ENCODE peak calls at places on chromosomes 1 and 21, in nine cellular contexts. V is right cardiac atrium; Z is EL; N is GM20000; M is thoracic aorta; J is T-helper 9 cell; C is fibroblast of pulmonary artery; U is GM23338; B is CD4-positive, alpha-beta T cell. F is an unnamed sample.

GRCh38 chr1:43524804-43525203 is 5.9 kb upstream of the PTPRF start:
- DNase-seq in V (no peak), Z (no peak), N (no peak), M (no peak), J (no peak), C (no peak), U (no peak), B (no peak), F (no peak)

GRCh38 chr1:206025283-206025820 is 1.7 kb upstream of the CTSE start:
- DNase-seq in V (no peak), Z (no peak), N (no peak), M (no peak), J (no peak), C (no peak), U (no peak), B (no peak), F (no peak)

GRCh38 chr1:59901770-59902388 is 24.7 kb downstream of the CYP2J2 start:
- DNase-seq in V (no peak), Z (no peak), N (no peak), M (no peak), J (no peak), C (peak; percentile 22), U (no peak), B (no peak), F (peak; percentile 23)

GRCh38 chr1:193741228-193741627 is 554.8 kb upstream of the B3GALT2 start:
- DNase-seq in V (no peak), Z (no peak), N (no peak), M (no peak), J (no peak), C (no peak), U (peak; percentile 44), B (no peak), F (no peak)

GRCh38 chr1:48728599-48728998 is 48.1 kb downstream of the BEND5 start:
- DNase-seq in V (no peak), Z (no peak), N (no peak), M (no peak), J (no peak), C (no peak), U (no peak), B (no peak), F (no peak)

GRCh38 chr1:46983825-46984586 is 39.5 kb upstream of the CYP4X1 start:
- DNase-seq in V (no peak), Z (no peak), N (no peak), M (no peak), J (no peak), C (no peak), U (peak; percentile 41), B (no peak), F (peak; percentile 35)

GRCh38 chr21:45898028-45898350 is 83.6 kb upstream of the COL6A1 start:
- DNase-seq in V (peak; percentile 41), Z (no peak), N (no peak), M (no peak), J (no peak), C (no peak), U (no peak), B (no peak), F (no peak)

GRCh38 chr1:61851849-61852692 is 109.8 kb downstream of the PATJ start:
- DNase-seq in V (no peak), Z (peak; percentile 65), N (peak; percentile 45), M (no peak), J (no peak), C (peak; percentile 90), U (peak; percentile 78), B (no peak), F (peak; percentile 85)

GRCh38 chr1:185368313-185368712 is 51.3 kb upstream of the IVNS1ABP start:
- DNase-seq in V (no peak), Z (no peak), N (no peak), M (no peak), J (no peak), C (no peak), U (no peak), B (no peak), F (no peak)

GRCh38 chr21:43287111-43287973 is 118.5 kb downstream of the CRYAA start:
- DNase-seq in V (peak; percentile 9), Z (no peak), N (no peak), M (no peak), J (no peak), C (no peak), U (no peak), B (no peak), F (peak; percentile 37)

GRCh38 chr1:186481303-186481888 is 20.5 kb upstream of the PDC start:
- DNase-seq in V (no peak), Z (no peak), N (no peak), M (no peak), J (no peak), C (no peak), U (no peak), B (no peak), F (no peak)

GRCh38 chr1:9363061-9363471 is 70.4 kb downstream of the SPSB1 start:
- DNase-seq in V (peak; percentile 28), Z (no peak), N (no peak), M (no peak), J (no peak), C (no peak), U (no peak), B (no peak), F (no peak)

GRCh38 chr1:77834771-77835334 is 53.6 kb upstream of the NEXN start:
- DNase-seq in V (no peak), Z (peak; percentile 53), N (no peak), M (no peak), J (no peak), C (peak; percentile 88), U (peak; percentile 9), B (no peak), F (no peak)

GRCh38 chr1:201628490-201628889 is 89.6 kb downstream of the NAV1 start:
- DNase-seq in V (peak; percentile 79), Z (no peak), N (no peak), M (no peak), J (no peak), C (no peak), U (no peak), B (no peak), F (peak; percentile 62)

GRCh38 chr1:103111926-103112325 is 3.6 kb upstream of the COL11A1 start:
- DNase-seq in V (no peak), Z (peak; percentile 55), N (no peak), M (no peak), J (no peak), C (no peak), U (no peak), B (no peak), F (peak; percentile 30)

GRCh38 chr1:179883739-179884138 is 1.7 kb downstream of the TOR1AIP1 start:
- DNase-seq in V (no peak), Z (peak; percentile 18), N (peak; percentile 45), M (no peak), J (peak; percentile 49), C (no peak), U (peak; percentile 80), B (peak; percentile 73), F (no peak)

GRCh38 chr1:180720753-180721152 is 88.9 kb downstream of the XPR1 start:
- DNase-seq in V (no peak), Z (peak; percentile 17), N (no peak), M (no peak), J (no peak), C (no peak), U (no peak), B (no peak), F (peak; percentile 11)

GRCh38 chr1:199522936-199523335 is 504.6 kb upstream of the NR5A2 start:
- DNase-seq in V (no peak), Z (peak; percentile 35), N (no peak), M (no peak), J (no peak), C (peak; percentile 9), U (no peak), B (no peak), F (no peak)

GRCh38 chr1:29234471-29234870 is 1.9 kb upstream of the PTPRU start:
- DNase-seq in V (no peak), Z (no peak), N (no peak), M (no peak), J (no peak), C (no peak), U (no peak), B (no peak), F (no peak)

GRCh38 chr1:113388621-113389355 is 1.5 kb upstream of the MAGI3 start:
- DNase-seq in V (no peak), Z (peak; percentile 45), N (no peak), M (no peak), J (no peak), C (no peak), U (no peak), B (no peak), F (no peak)

GRCh38 chr1:29921741-29922140 is 685.4 kb downstream of the PTPRU start:
- DNase-seq in V (no peak), Z (no peak), N (no peak), M (no peak), J (no peak), C (no peak), U (no peak), B (no peak), F (no peak)

GRCh38 chr1:245939756-245940345 is 567.2 kb downstream of the SMYD3 start:
- DNase-seq in V (no peak), Z (no peak), N (no peak), M (no peak), J (no peak), C (no peak), U (peak; percentile 22), B (no peak), F (no peak)

GRCh38 chr1:182616130-182617074 is 12.2 kb upstream of the RGS16 start:
- DNase-seq in V (peak; percentile 89), Z (peak; percentile 68), N (peak; percentile 75), M (peak; percentile 61), J (peak; percentile 86), C (peak; percentile 68), U (peak; percentile 87), B (peak; percentile 91), F (peak; percentile 99)

GRCh38 chr1:8456306-8456912 is 138.5 kb downstream of the SLC45A1 start:
- DNase-seq in V (no peak), Z (peak; percentile 72), N (no peak), M (no peak), J (no peak), C (peak; percentile 84), U (no peak), B (no peak), F (peak; percentile 41)

GRCh38 chr1:60149254-60149653 is 75.7 kb upstream of the C1orf87 start:
- DNase-seq in V (peak; percentile 80), Z (no peak), N (no peak), M (no peak), J (no peak), C (peak; percentile 4), U (no peak), B (no peak), F (peak; percentile 16)

GRCh38 chr1:10007161-10007560 is 10.1 kb downstream of the RBP7 start:
- DNase-seq in V (no peak), Z (no peak), N (no peak), M (no peak), J (no peak), C (peak; percentile 66), U (no peak), B (no peak), F (peak; percentile 51)